ENCODE peak calls at places on chromosomes 2 and 18, in six cellular contexts. R is stomach, T is breast epithelium, Q is heart right ventricle, B is IMR-90, E is A673. Y is an unnamed sample. For H3K4me1, the result is how much of the 10 kb centered on the place peaks cover.

GRCh38 chr2:42754021-42754775 is 9.7 kb downstream of the OXER1 start:
- DNase-seq in R (no peak), T (no peak), Q (no peak), B (peak), E (no peak), Y (peak)

GRCh38 chr2:91974401-91975129 is 2896.7 kb upstream of the TEKT4 start:
- DNase-seq in R (no peak), T (no peak), Q (no peak), B (no peak), E (no peak), Y (no peak)

GRCh38 chr2:86025229-86025820 is 80.4 kb downstream of the POLR1A start:
- DNase-seq in R (no peak), T (no peak), Q (no peak), B (no peak), E (peak), Y (peak)

GRCh38 chr18:55346961-55347740 is 240.8 kb downstream of the TCF4 start:
- DNase-seq in R (no peak), T (no peak), Q (no peak), B (no peak), E (no peak), Y (no peak)

GRCh38 chr2:1585635-1586034 is 158.7 kb downstream of the PXDN start:
- DNase-seq in R (no peak), T (peak), Q (no peak), B (no peak), E (no peak), Y (no peak)

GRCh38 chr2:168064011-168064998 is 183.1 kb downstream of the STK39 start:
- DNase-seq in R (no peak), T (no peak), Q (no peak), B (no peak), E (no peak), Y (no peak)

GRCh38 chr2:196181484-196181883 is 10.1 kb upstream of the STK17B start:
- DNase-seq in R (no peak), T (no peak), Q (no peak), B (no peak), E (peak), Y (no peak)

GRCh38 chr2:74010087-74010541 is 25.4 kb downstream of the TET3 start:
- DNase-seq in R (peak), T (peak), Q (peak), B (no peak), E (peak), Y (peak)

GRCh38 chr18:43234889-43235288 is 42.4 kb downstream of the SYT4 start:
- DNase-seq in R (no peak), T (no peak), Q (no peak), B (no peak), E (no peak), Y (no peak)

GRCh38 chr2:239802101-239802649 is 223.0 kb downstream of the NDUFA10 start:
- DNase-seq in R (peak), T (peak), Q (no peak), B (no peak), E (no peak), Y (no peak)

GRCh38 chr2:108616731-108617161 is 82.5 kb downstream of the LIMS1 start:
- DNase-seq in R (peak), T (no peak), Q (no peak), B (peak), E (peak), Y (peak)

GRCh38 chr18:43917487-43917886 is 640.2 kb upstream of the SYT4 start:
- DNase-seq in R (no peak), T (no peak), Q (no peak), B (no peak), E (no peak), Y (no peak)

GRCh38 chr18:10228380-10228779 is 226.1 kb upstream of the APCDD1 start:
- DNase-seq in R (no peak), T (no peak), Q (no peak), B (no peak), E (no peak), Y (no peak)

GRCh38 chr2:200862532-200863000 is 1.9 kb downstream of the CLK1 start:
- DNase-seq in R (no peak), T (no peak), Q (no peak), B (peak), E (peak), Y (peak)

GRCh38 chr2:96163768-96164429 is 18.7 kb upstream of the DUSP2 start:
- DNase-seq in R (no peak), T (no peak), Q (no peak), B (no peak), E (no peak), Y (peak)

GRCh38 chr18:73980289-73980979 is 167.2 kb downstream of the FBXO15 start:
- DNase-seq in R (no peak), T (no peak), Q (no peak), B (peak), E (peak), Y (no peak)

GRCh38 chr2:160227252-160227651 is 27.2 kb upstream of the ITGB6 start:
- DNase-seq in R (no peak), T (no peak), Q (no peak), B (peak), E (no peak), Y (no peak)
- H3K4me1 ChIP-seq in R (under half), T (under half), Q (under half), B (under half), E (under half), Y (under half)

DNA sequence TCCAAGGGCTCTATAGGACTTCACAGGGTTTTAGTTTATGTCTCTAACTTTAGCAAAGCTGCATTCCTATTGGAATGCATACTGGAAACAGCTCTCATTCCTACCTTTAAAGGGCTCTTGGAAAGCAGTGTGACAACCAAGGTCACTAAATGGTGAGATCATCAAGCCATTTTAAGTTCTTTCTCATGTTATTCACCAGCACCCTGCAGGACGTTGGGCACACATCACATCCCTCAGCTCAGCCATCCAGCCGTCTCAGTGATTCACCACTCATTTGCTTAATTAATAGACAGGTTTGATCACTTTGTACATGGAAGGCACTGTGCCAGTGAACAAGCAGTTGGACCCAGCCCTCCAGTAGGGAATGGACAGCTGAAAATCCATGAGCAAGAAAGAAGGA is 32.2 kb upstream of the RBM44 start:
- DNase-seq in R (no peak), T (no peak), Q (no peak), B (peak), E (no peak), Y (no peak)
- TF ChIP-seq CTCF in R (no peak), T (no peak), Q (no peak), B (no peak), E (no peak), Y (no peak)

GRCh38 chr2:237878321-237879057 is 19.1 kb downstream of the RAMP1 start:
- DNase-seq in R (peak), T (no peak), Q (no peak), B (no peak), E (no peak), Y (no peak)

GRCh38 chr2:237877576-237878307 is 18.3 kb downstream of the RAMP1 start:
- DNase-seq in R (no peak), T (no peak), Q (no peak), B (no peak), E (no peak), Y (no peak)

GRCh38 chr2:237876951-237877491 is 17.6 kb downstream of the RAMP1 start:
- DNase-seq in R (no peak), T (no peak), Q (no peak), B (no peak), E (no peak), Y (no peak)

GRCh38 chr2:237879991-237880560 is 20.7 kb downstream of the RAMP1 start:
- DNase-seq in R (no peak), T (peak), Q (no peak), B (no peak), E (no peak), Y (no peak)

GRCh38 chr2:237879058-237879430 is 19.6 kb downstream of the RAMP1 start:
- DNase-seq in R (no peak), T (no peak), Q (no peak), B (peak), E (peak), Y (no peak)
- H3K27ac ChIP-seq in R (no peak), T (no peak), Q (no peak), B (no peak), E (peak), Y (no peak)

GRCh38 chr2:205660521-205661124 is 21.7 kb upstream of the NRP2 start:
- DNase-seq in R (no peak), T (no peak), Q (no peak), B (peak), E (peak), Y (no peak)

GRCh38 chr2:205659922-205660321 is 22.4 kb upstream of the NRP2 start:
- DNase-seq in R (no peak), T (no peak), Q (no peak), B (no peak), E (no peak), Y (no peak)

GRCh38 chr2:205665791-205666190 is 16.5 kb upstream of the NRP2 start:
- DNase-seq in R (no peak), T (no peak), Q (no peak), B (no peak), E (no peak), Y (no peak)

GRCh38 chr2:205658572-205658971 is 23.7 kb upstream of the NRP2 start:
- DNase-seq in R (no peak), T (no peak), Q (no peak), B (no peak), E (no peak), Y (no peak)

GRCh38 chr2:205662389-205662965 is 19.8 kb upstream of the NRP2 start:
- DNase-seq in R (no peak), T (no peak), Q (no peak), B (no peak), E (no peak), Y (no peak)
- H3K4me1 ChIP-seq in R (under half), T (under half), Q (under half), B (under half), E (under half), Y (under half)

Y was measured in thyroid gland.